ENCODE peak calls at places on chromosomes 5 and 9, in six cellular contexts. One of them, this sample, is unnamed.

GRCh38 chr9:92774274-92774673 is 9.6 kb upstream of the BICD2 start:
- DNase-seq in fibroblast of lung: peak; percentile 86
- DNase-seq in coronary artery: no peak
- DNase-seq in astrocyte of the spinal cord: peak; percentile 92
- DNase-seq in ACHN: no peak
- DNase-seq in activated naive CD8-positive, alpha-beta T cell treated with anti-CD3 and anti-CD28 coated beads, Interleukin-2, amount 50 U/mL, for 24 hours: no peak
- DNase-seq in this sample: peak; percentile 98

GRCh38 chr9:120486347-120486746 is 93.6 kb downstream of the CDK5RAP2 start:
- DNase-seq in ACHN: no peak
- DNase-seq in activated naive CD8-positive, alpha-beta T cell treated with anti-CD3 and anti-CD28 coated beads, Interleukin-2, amount 50 U/mL, for 24 hours: no peak
- DNase-seq in coronary artery: no peak
- DNase-seq in fibroblast of lung: no peak
- DNase-seq in astrocyte of the spinal cord: peak; percentile 17
- DNase-seq in this sample: peak; percentile 83

GRCh38 chr5:472076-472655 is 29.2 kb downstream of the EXOC3 start:
- DNase-seq in ACHN: no peak
- DNase-seq in coronary artery: no peak
- DNase-seq in fibroblast of lung: no peak
- DNase-seq in activated naive CD8-positive, alpha-beta T cell treated with anti-CD3 and anti-CD28 coated beads, Interleukin-2, amount 50 U/mL, for 24 hours: no peak
- DNase-seq in astrocyte of the spinal cord: no peak
- DNase-seq in this sample: no peak

GRCh38 chr9:121023064-121023463 is 27.0 kb downstream of the C5 start:
- DNase-seq in ACHN: peak; percentile 29
- DNase-seq in astrocyte of the spinal cord: no peak
- DNase-seq in fibroblast of lung: no peak
- DNase-seq in activated naive CD8-positive, alpha-beta T cell treated with anti-CD3 and anti-CD28 coated beads, Interleukin-2, amount 50 U/mL, for 24 hours: no peak
- DNase-seq in coronary artery: no peak
- DNase-seq in this sample: peak; percentile 5

GRCh38 chr5:164876793-164877192 is 1371.4 kb downstream of the MAT2B start:
- DNase-seq in fibroblast of lung: no peak
- DNase-seq in coronary artery: no peak
- DNase-seq in ACHN: no peak
- DNase-seq in astrocyte of the spinal cord: no peak
- DNase-seq in activated naive CD8-positive, alpha-beta T cell treated with anti-CD3 and anti-CD28 coated beads, Interleukin-2, amount 50 U/mL, for 24 hours: no peak
- DNase-seq in this sample: no peak

GRCh38 chr5:178206166-178207101 is 2.1 kb downstream of the HNRNPAB start:
- DNase-seq in coronary artery: peak; percentile 63
- DNase-seq in astrocyte of the spinal cord: no peak
- DNase-seq in activated naive CD8-positive, alpha-beta T cell treated with anti-CD3 and anti-CD28 coated beads, Interleukin-2, amount 50 U/mL, for 24 hours: no peak
- DNase-seq in fibroblast of lung: peak; percentile 43
- DNase-seq in ACHN: no peak
- DNase-seq in this sample: no peak

GRCh38 chr9:90107021-90107771 is 502.4 kb downstream of the GADD45G start:
- DNase-seq in ACHN: peak; percentile 7
- DNase-seq in activated naive CD8-positive, alpha-beta T cell treated with anti-CD3 and anti-CD28 coated beads, Interleukin-2, amount 50 U/mL, for 24 hours: no peak
- DNase-seq in astrocyte of the spinal cord: peak; percentile 32
- DNase-seq in fibroblast of lung: no peak
- DNase-seq in coronary artery: no peak
- DNase-seq in this sample: peak; percentile 17

GRCh38 chr9:65400886-65401285 is 115.9 kb upstream of the FOXD4L5 start:
- DNase-seq in activated naive CD8-positive, alpha-beta T cell treated with anti-CD3 and anti-CD28 coated beads, Interleukin-2, amount 50 U/mL, for 24 hours: no peak
- DNase-seq in coronary artery: no peak
- DNase-seq in astrocyte of the spinal cord: no peak
- DNase-seq in ACHN: no peak
- DNase-seq in fibroblast of lung: no peak
- DNase-seq in this sample: no peak

GRCh38 chr5:71974622-71975021 is 132.7 kb upstream of the MAP1B start:
- DNase-seq in ACHN: no peak
- DNase-seq in astrocyte of the spinal cord: peak; percentile 3
- DNase-seq in fibroblast of lung: no peak
- DNase-seq in activated naive CD8-positive, alpha-beta T cell treated with anti-CD3 and anti-CD28 coated beads, Interleukin-2, amount 50 U/mL, for 24 hours: no peak
- DNase-seq in coronary artery: no peak
- DNase-seq in this sample: peak; percentile 8

GRCh38 chr5:33067291-33067690 is 356.2 kb downstream of the NPR3 start:
- DNase-seq in ACHN: no peak
- DNase-seq in coronary artery: no peak
- DNase-seq in fibroblast of lung: no peak
- DNase-seq in activated naive CD8-positive, alpha-beta T cell treated with anti-CD3 and anti-CD28 coated beads, Interleukin-2, amount 50 U/mL, for 24 hours: no peak
- DNase-seq in astrocyte of the spinal cord: no peak
- DNase-seq in this sample: no peak

GRCh38 chr9:38250279-38251035 is 142.0 kb upstream of the ALDH1B1 start:
- DNase-seq in activated naive CD8-positive, alpha-beta T cell treated with anti-CD3 and anti-CD28 coated beads, Interleukin-2, amount 50 U/mL, for 24 hours: no peak
- DNase-seq in coronary artery: peak; percentile 45
- DNase-seq in ACHN: no peak
- DNase-seq in fibroblast of lung: no peak
- DNase-seq in astrocyte of the spinal cord: no peak
- DNase-seq in this sample: no peak

GRCh38 chr9:37036237-37037136 is 2.4 kb upstream of the PAX5 start:
- DNase-seq in ACHN: peak; percentile 63
- DNase-seq in coronary artery: no peak
- DNase-seq in activated naive CD8-positive, alpha-beta T cell treated with anti-CD3 and anti-CD28 coated beads, Interleukin-2, amount 50 U/mL, for 24 hours: peak; percentile 45
- DNase-seq in fibroblast of lung: peak; percentile 24
- DNase-seq in astrocyte of the spinal cord: peak; percentile 26
- DNase-seq in this sample: peak; percentile 13

GRCh38 chr5:76867027-76867426 is 17.2 kb downstream of the S100Z start:
- DNase-seq in activated naive CD8-positive, alpha-beta T cell treated with anti-CD3 and anti-CD28 coated beads, Interleukin-2, amount 50 U/mL, for 24 hours: no peak
- DNase-seq in fibroblast of lung: peak; percentile 36
- DNase-seq in astrocyte of the spinal cord: peak; percentile 22
- DNase-seq in coronary artery: no peak
- DNase-seq in ACHN: no peak
- DNase-seq in this sample: no peak

GRCh38 chr5:153896701-153897100 is 142.0 kb downstream of the FAM114A2 start:
- DNase-seq in coronary artery: no peak
- DNase-seq in ACHN: no peak
- DNase-seq in astrocyte of the spinal cord: peak; percentile 79
- DNase-seq in activated naive CD8-positive, alpha-beta T cell treated with anti-CD3 and anti-CD28 coated beads, Interleukin-2, amount 50 U/mL, for 24 hours: no peak
- DNase-seq in fibroblast of lung: peak; percentile 73
- DNase-seq in this sample: peak; percentile 61

GRCh38 chr9:134595014-134595413 is 46.6 kb upstream of the COL5A1 start:
- DNase-seq in fibroblast of lung: no peak
- DNase-seq in activated naive CD8-positive, alpha-beta T cell treated with anti-CD3 and anti-CD28 coated beads, Interleukin-2, amount 50 U/mL, for 24 hours: no peak
- DNase-seq in astrocyte of the spinal cord: no peak
- DNase-seq in coronary artery: peak; percentile 35
- DNase-seq in ACHN: no peak
- DNase-seq in this sample: no peak

GRCh38 chr5:153601377-153601776 is 110.9 kb downstream of the GRIA1 start:
- DNase-seq in ACHN: no peak
- DNase-seq in activated naive CD8-positive, alpha-beta T cell treated with anti-CD3 and anti-CD28 coated beads, Interleukin-2, amount 50 U/mL, for 24 hours: no peak
- DNase-seq in fibroblast of lung: no peak
- DNase-seq in coronary artery: no peak
- DNase-seq in astrocyte of the spinal cord: no peak
- DNase-seq in this sample: no peak

GRCh38 chr5:124061663-124062062 is 549.7 kb downstream of the CSNK1G3 start:
- DNase-seq in activated naive CD8-positive, alpha-beta T cell treated with anti-CD3 and anti-CD28 coated beads, Interleukin-2, amount 50 U/mL, for 24 hours: no peak
- DNase-seq in coronary artery: no peak
- DNase-seq in ACHN: no peak
- DNase-seq in fibroblast of lung: peak; percentile 95
- DNase-seq in astrocyte of the spinal cord: peak; percentile 79
- DNase-seq in this sample: peak; percentile 33

GRCh38 chr5:38719916-38720315 is 125.9 kb upstream of the OSMR start:
- DNase-seq in activated naive CD8-positive, alpha-beta T cell treated with anti-CD3 and anti-CD28 coated beads, Interleukin-2, amount 50 U/mL, for 24 hours: no peak
- DNase-seq in ACHN: no peak
- DNase-seq in coronary artery: no peak
- DNase-seq in fibroblast of lung: peak; percentile 78
- DNase-seq in astrocyte of the spinal cord: peak; percentile 74
- DNase-seq in this sample: peak; percentile 91

GRCh38 chr9:99466104-99466503 is 244.0 kb downstream of the SEC61B start:
- DNase-seq in ACHN: no peak
- DNase-seq in coronary artery: no peak
- DNase-seq in fibroblast of lung: no peak
- DNase-seq in astrocyte of the spinal cord: no peak
- DNase-seq in activated naive CD8-positive, alpha-beta T cell treated with anti-CD3 and anti-CD28 coated beads, Interleukin-2, amount 50 U/mL, for 24 hours: no peak
- DNase-seq in this sample: no peak

GRCh38 chr9:127158995-127159801 is 36.8 kb upstream of the ANGPTL2 start:
- DNase-seq in ACHN: peak; percentile 47
- DNase-seq in astrocyte of the spinal cord: peak; percentile 83
- DNase-seq in fibroblast of lung: peak; percentile 87
- DNase-seq in coronary artery: no peak
- DNase-seq in activated naive CD8-positive, alpha-beta T cell treated with anti-CD3 and anti-CD28 coated beads, Interleukin-2, amount 50 U/mL, for 24 hours: no peak
- DNase-seq in this sample: peak; percentile 87

GRCh38 chr9:111527347-111527746 is 2.4 kb downstream of the ZNF483 start:
- DNase-seq in ACHN: no peak
- DNase-seq in fibroblast of lung: no peak
- DNase-seq in astrocyte of the spinal cord: no peak
- DNase-seq in activated naive CD8-positive, alpha-beta T cell treated with anti-CD3 and anti-CD28 coated beads, Interleukin-2, amount 50 U/mL, for 24 hours: no peak
- DNase-seq in coronary artery: no peak
- DNase-seq in this sample: peak; percentile 18

GRCh38 chr9:91778031-91778430 is 172.0 kb downstream of the ROR2 start:
- DNase-seq in activated naive CD8-positive, alpha-beta T cell treated with anti-CD3 and anti-CD28 coated beads, Interleukin-2, amount 50 U/mL, for 24 hours: no peak
- DNase-seq in coronary artery: no peak
- DNase-seq in ACHN: no peak
- DNase-seq in fibroblast of lung: peak; percentile 42
- DNase-seq in astrocyte of the spinal cord: peak; percentile 12
- DNase-seq in this sample: peak; percentile 52

GRCh38 chr9:72313507-72313906 is 51.5 kb downstream of the ZFAND5 start:
- DNase-seq in ACHN: no peak
- DNase-seq in coronary artery: no peak
- DNase-seq in activated naive CD8-positive, alpha-beta T cell treated with anti-CD3 and anti-CD28 coated beads, Interleukin-2, amount 50 U/mL, for 24 hours: no peak
- DNase-seq in fibroblast of lung: no peak
- DNase-seq in astrocyte of the spinal cord: no peak
- DNase-seq in this sample: no peak

GRCh38 chr5:34715711-34716110 is 59.6 kb downstream of the RAI14 start:
- DNase-seq in coronary artery: no peak
- DNase-seq in astrocyte of the spinal cord: peak; percentile 39
- DNase-seq in ACHN: no peak
- DNase-seq in fibroblast of lung: no peak
- DNase-seq in activated naive CD8-positive, alpha-beta T cell treated with anti-CD3 and anti-CD28 coated beads, Interleukin-2, amount 50 U/mL, for 24 hours: no peak
- DNase-seq in this sample: peak; percentile 84

GRCh38 chr9:35697486-35697885 is 7.8 kb upstream of the TPM2 start:
- DNase-seq in ACHN: no peak
- DNase-seq in fibroblast of lung: no peak
- DNase-seq in activated naive CD8-positive, alpha-beta T cell treated with anti-CD3 and anti-CD28 coated beads, Interleukin-2, amount 50 U/mL, for 24 hours: no peak
- DNase-seq in coronary artery: no peak
- DNase-seq in astrocyte of the spinal cord: no peak
- DNase-seq in this sample: no peak